ENCODE peak calls at places on chromosomes 3 and 15, in four cellular contexts. P is psoas muscle, U is cardiac muscle cell, T is GM12865. Q is an unnamed sample.
A peak's percentile ranks its signal among the peaks of the same experiment; 100 is the strongest.

GRCh38 chr3:143240921-143241320 is 121.3 kb downstream of the CHST2 start:
- DNase-seq in P (no peak), U (no peak), T (no peak), Q (no peak)

GRCh38 chr15:77904436-77904821 is 173.1 kb downstream of the TBC1D2B start:
- DNase-seq in P (no peak), U (no peak), T (no peak), Q (no peak)

GRCh38 chr3:46370784-46371183 is at the start of gene CCR5:
- DNase-seq in P (no peak), U (no peak), T (peak; percentile 71), Q (no peak)

GRCh38 chr3:185534511-185534910 is 17.9 kb downstream of the LIPH start:
- DNase-seq in P (no peak), U (no peak), T (no peak), Q (no peak)

GRCh38 chr3:157868168-157868567 is 238.1 kb downstream of the SHOX2 start:
- DNase-seq in P (no peak), U (no peak), T (no peak), Q (no peak)

GRCh38 chr15:33860749-33861148 is 107.5 kb upstream of the CHRM5 start:
- DNase-seq in P (no peak), U (no peak), T (no peak), Q (no peak)

GRCh38 chr15:62625421-62626033 is 417.0 kb upstream of the TPM1 start:
- DNase-seq in P (no peak), U (no peak), T (no peak), Q (no peak)

GRCh38 chr3:56796202-56796601 is 5.5 kb downstream of the ARHGEF3 start:
- DNase-seq in P (no peak), U (no peak), T (no peak), Q (no peak)

GRCh38 chr3:21839592-21839991 is 88.6 kb upstream of the ZNF385D start:
- DNase-seq in P (no peak), U (peak; percentile 87), T (peak; percentile 5), Q (no peak)

GRCh38 chr15:85860394-85861161 is 65.9 kb upstream of the KLHL25 start:
- DNase-seq in P (no peak), U (no peak), T (no peak), Q (no peak)

GRCh38 chr15:85869124-85869523 is 74.4 kb upstream of the KLHL25 start:
- DNase-seq in P (no peak), U (no peak), T (peak; percentile 14), Q (no peak)

GRCh38 chr15:85867250-85867649 is 72.5 kb upstream of the KLHL25 start:
- DNase-seq in P (no peak), U (no peak), T (no peak), Q (no peak)

GRCh38 chr15:85870216-85871014 is 75.7 kb upstream of the KLHL25 start:
- DNase-seq in P (no peak), U (no peak), T (no peak), Q (no peak)

GRCh38 chr15:85865070-85865684 is 70.5 kb upstream of the KLHL25 start:
- DNase-seq in P (peak; percentile 25), U (peak; percentile 73), T (peak; percentile 37), Q (peak; percentile 57)
- TF ChIP-seq CTCF in P (peak; percentile 66), U (peak; percentile 71), T (peak; percentile 56), Q (peak; percentile 88)

DNA sequence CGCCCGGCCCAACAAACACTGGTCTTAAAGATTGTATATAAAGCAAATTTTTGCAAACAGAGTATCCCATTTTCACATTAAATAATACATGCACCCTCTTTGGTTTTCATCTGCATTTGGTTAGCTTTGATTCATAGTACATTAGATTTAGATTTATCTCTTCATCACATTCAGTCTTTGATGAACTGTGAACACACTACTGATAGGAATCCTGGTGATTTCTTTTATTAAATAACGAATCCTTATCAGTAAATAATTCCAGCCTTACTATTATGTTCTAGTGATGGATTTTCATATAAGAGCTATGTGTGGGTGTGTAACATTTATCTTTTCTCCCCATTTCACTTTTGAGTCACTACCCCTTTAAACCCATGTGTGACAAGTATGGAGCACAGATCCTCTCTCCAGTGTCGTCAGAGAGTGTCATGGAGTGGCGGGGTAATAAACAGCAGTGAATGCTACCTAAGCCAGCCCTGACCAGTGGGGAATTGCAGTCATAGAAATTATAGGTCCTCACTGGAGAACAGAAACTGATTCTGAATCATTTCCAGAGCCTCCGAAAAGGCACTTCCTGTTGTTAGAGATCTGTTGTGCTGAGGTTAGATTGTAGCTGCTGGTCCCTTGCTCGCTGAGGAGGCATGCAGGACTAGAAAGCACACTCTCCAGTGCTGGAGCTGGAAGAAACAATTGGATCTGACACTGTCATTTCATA is 22.0 kb downstream of the SLC7A14 start:
- DNase-seq in P (no peak), U (no peak), T (peak; percentile 72), Q (no peak)
- H3K4me3 ChIP-seq in P (no peak overlapping the region), U (no peak overlapping the region), T (no peak overlapping the region), Q (no peak overlapping the region)

GRCh38 chr15:25342629-25343028 is 96.2 kb downstream of the UBE3A start:
- DNase-seq in P (no peak), U (no peak), T (no peak), Q (no peak)

GRCh38 chr15:25347707-25348106 is 91.1 kb downstream of the UBE3A start:
- DNase-seq in P (no peak), U (no peak), T (no peak), Q (no peak)

GRCh38 chr15:25346371-25346770 is 92.5 kb downstream of the UBE3A start:
- DNase-seq in P (no peak), U (no peak), T (no peak), Q (no peak)

GRCh38 chr15:25345943-25346342 is 92.9 kb downstream of the UBE3A start:
- DNase-seq in P (peak; percentile 44), U (peak; percentile 50), T (no peak), Q (peak; percentile 64)
- TF ChIP-seq CTCF in P (peak; percentile 44), U (peak; percentile 36), T (no peak), Q (peak; percentile 44)

GRCh38 chr15:49427369-49427768 is 4.3 kb downstream of the FGF7 start:
- DNase-seq in P (no peak), U (no peak), T (no peak), Q (no peak)
- H3K4me3 ChIP-seq in P (peak overlapping the region; percentile 53), U (no peak overlapping the region), T (no peak overlapping the region), Q (no peak overlapping the region)

DNA sequence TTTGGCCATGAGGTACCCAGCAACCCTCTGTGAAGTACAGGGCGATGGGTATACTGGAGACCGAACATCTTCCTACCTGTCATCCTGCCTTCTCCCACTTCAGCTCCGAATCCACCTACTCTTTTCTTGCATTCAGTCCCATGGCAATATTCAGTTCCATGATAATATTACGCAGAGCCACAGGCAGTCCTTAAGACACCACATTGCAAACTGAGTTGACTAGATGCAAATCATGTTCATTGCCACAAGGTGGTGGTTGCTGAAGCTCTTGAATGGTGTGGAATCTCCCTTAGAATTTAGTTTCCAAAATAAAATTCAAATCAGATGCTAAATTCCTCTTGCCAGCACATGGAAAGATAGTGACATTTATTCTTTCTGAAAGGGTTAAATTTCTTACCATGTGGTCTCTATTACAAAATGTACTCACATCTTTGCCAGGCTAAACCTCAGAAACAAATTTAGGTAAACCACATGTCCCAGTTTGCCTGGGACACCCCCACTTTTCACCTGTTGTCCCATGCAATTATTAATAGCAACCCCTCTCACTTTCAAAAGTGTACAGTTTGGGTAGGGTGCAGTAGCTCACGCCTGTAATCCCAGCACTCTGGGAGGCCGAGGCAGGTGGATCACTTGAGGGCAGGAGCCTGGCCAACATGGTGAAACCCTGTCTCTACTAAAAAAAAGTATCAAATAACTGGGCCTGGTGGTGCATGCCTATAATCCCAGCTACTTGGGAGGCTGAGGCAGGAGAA is 1.7 kb upstream of the NME9 start:
- DNase-seq in P (peak; percentile 30), U (no peak), T (peak; percentile 19), Q (no peak)
- TF ChIP-seq CTCF in P (peak; percentile 38), U (no peak), T (peak; percentile 0), Q (no peak)

GRCh38 chr3:127914584-127914983 is 448 bp upstream of the KBTBD12 start:
- DNase-seq in P (no peak), U (no peak), T (no peak), Q (no peak)
- H3K4me3 ChIP-seq in P (peak overlapping the region; percentile 75), U (no peak overlapping the region), T (peak overlapping the region; percentile 25), Q (no peak overlapping the region)